ENCODE peak calls at places on chromosomes 16 and 17, in four cellular contexts. J, P, L and A are unnamed samples.

GRCh38 chr17:78327880-78328279 is 32.0 kb downstream of the SOCS3 start:
- DNase-seq in J (no peak), P (no peak), L (no peak), A (no peak)

GRCh38 chr17:44007346-44008204 is 3.2 kb downstream of the NAGS start:
- DNase-seq in J (no peak), P (no peak), L (no peak), A (no peak)

GRCh38 chr16:25914357-25914962 is 222.7 kb downstream of the HS3ST4 start:
- DNase-seq in J (no peak), P (no peak), L (no peak), A (no peak)

GRCh38 chr16:48408688-48409087 is 23.5 kb upstream of the SIAH1 start:
- DNase-seq in J (peak), P (no peak), L (no peak), A (no peak)

GRCh38 chr16:6602401-6602800 is 730.2 kb upstream of the RBFOX1 start:
- DNase-seq in J (no peak), P (no peak), L (no peak), A (no peak)

GRCh38 chr16:30903002-30903401 is 6.6 kb downstream of the CTF1 start:
- DNase-seq in J (peak), P (no peak), L (no peak), A (no peak)

GRCh38 chr16:69323428-69323827 is 7.0 kb downstream of the PDF start:
- DNase-seq in J (no peak), P (no peak), L (no peak), A (no peak)

GRCh38 chr17:28426081-28426519 is 20.1 kb upstream of the SLC46A1 start:
- DNase-seq in J (peak), P (no peak), L (peak), A (no peak)

GRCh38 chr17:9979463-9979995 is 74.5 kb upstream of the RCVRN start:
- DNase-seq in J (no peak), P (no peak), L (no peak), A (no peak)
- TF ChIP-seq SIN3A in J (no peak), P (no peak), L (no peak), A (no peak)

GRCh38 chr16:84518804-84519341 is 14.4 kb upstream of the MEAK7 start:
- DNase-seq in J (no peak), P (no peak), L (no peak), A (no peak)
- TF ChIP-seq TCF7L2 in J (no peak), P (no peak), L (no peak), A (no peak)

GRCh38 chr17:47687748-47688147 is 6.2 kb upstream of the TBKBP1 start:
- DNase-seq in J (peak), P (no peak), L (no peak), A (no peak)

GRCh38 chr17:47687328-47687690 is 6.7 kb upstream of the TBKBP1 start:
- DNase-seq in J (no peak), P (no peak), L (no peak), A (no peak)

GRCh38 chr17:47692137-47692894 is 1.6 kb upstream of the TBKBP1 start:
- DNase-seq in J (no peak), P (no peak), L (no peak), A (no peak)

GRCh38 chr17:47692895-47693666 is 880 bp upstream of the TBKBP1 start:
- DNase-seq in J (peak), P (no peak), L (no peak), A (no peak)

DNA sequence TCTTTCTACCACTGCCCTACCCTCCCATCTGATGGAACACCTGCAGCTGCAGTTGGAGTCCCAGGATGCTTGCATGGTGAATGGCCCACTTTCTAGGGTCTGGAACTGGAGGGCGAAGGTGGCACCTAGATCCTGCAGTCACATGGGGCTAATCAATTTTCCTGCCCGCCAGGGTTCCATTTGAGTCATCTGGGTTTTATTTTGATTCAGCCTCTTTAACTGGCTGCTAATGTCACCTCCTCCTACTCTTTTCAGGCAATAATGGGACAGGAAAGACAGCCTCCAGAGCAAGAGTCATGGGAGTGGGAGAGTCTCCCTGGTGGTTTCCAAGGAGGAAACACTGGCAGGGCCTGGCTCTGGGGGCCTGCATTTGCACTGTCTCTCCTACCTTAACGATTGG is 3.8 kb upstream of the TBKBP1 start:
- DNase-seq in J (no peak), P (no peak), L (no peak), A (no peak)
- TF ChIP-seq POLR2AphosphoS5 in J (no peak), P (no peak), L (no peak), A (no peak)

GRCh38 chr17:1438593-1439083 is 17.4 kb downstream of the CRK start:
- DNase-seq in J (peak), P (no peak), L (no peak), A (no peak)

GRCh38 chr17:1435326-1435725 is 20.7 kb downstream of the CRK start:
- DNase-seq in J (no peak), P (no peak), L (no peak), A (no peak)

GRCh38 chr17:1446201-1446600 is 9.8 kb downstream of the CRK start:
- DNase-seq in J (no peak), P (no peak), L (no peak), A (no peak)

GRCh38 chr17:1442187-1442586 is 13.8 kb downstream of the CRK start:
- DNase-seq in J (no peak), P (no peak), L (no peak), A (no peak)

GRCh38 chr17:1440921-1441320 is 15.1 kb downstream of the CRK start:
- DNase-seq in J (no peak), P (no peak), L (no peak), A (no peak)
- TF ChIP-seq SIN3A in J (no peak), P (no peak), L (no peak), A (no peak)

DNA sequence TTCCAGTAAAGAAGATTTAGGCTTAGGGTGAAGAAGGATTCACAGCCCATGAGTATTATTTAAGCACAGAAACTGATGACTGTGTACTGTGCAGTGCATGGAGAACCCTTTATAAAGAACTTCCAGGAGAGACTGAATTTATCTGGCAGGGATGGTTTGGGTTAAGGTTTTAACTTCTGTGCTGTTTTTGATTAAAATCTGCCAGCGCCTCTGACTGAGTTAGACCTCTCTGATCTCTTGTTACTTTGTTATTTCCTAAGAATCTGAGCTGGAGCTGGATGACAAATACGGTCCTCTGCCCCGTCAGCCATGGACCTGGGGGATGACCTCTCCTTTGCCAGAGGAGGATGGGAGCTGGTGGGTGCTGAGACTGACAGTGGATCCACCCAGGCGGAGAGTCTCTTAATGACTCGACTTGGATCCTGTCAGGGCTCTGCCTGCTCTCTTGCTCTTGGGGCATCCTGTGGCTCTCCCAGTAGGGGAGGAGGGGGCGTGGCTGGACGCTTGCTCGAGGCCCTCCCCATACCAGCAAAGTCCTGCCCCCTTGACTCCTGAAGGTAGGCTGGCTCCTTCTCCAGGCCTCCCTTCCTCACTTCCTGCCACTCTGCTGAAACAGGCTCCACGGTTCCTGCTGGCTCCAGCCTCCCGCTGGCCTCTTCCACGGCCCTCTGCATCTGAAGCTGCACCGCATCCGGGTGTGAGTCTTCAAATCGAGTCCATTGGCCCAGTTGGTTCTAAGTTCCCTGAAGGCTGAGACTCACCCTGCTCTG is 24.8 kb upstream of the MAP3K14 start:
- DNase-seq in J (peak), P (peak), L (peak), A (no peak)
- TF ChIP-seq TCF7L2 in J (no peak), P (peak), L (no peak), A (no peak)